ENCODE peak calls at places on chromosome 4, in five cellular contexts. R, G, L, F and P are unnamed samples. For H3K9me3, the result is how much of the 10 kb centered on the place peaks cover.

GRCh38 chr4:1992468-1993168 is 16.2 kb downstream of the NELFA start:
- DNase-seq in R (no peak), G (no peak), L (no peak), F (no peak), P (peak)

GRCh38 chr4:57037982-57038604 is 59.4 kb downstream of the POLR2B start:
- DNase-seq in R (peak), G (peak), L (peak), F (peak), P (peak)

GRCh38 chr4:36785965-36786364 is 458.6 kb upstream of the NWD2 start:
- DNase-seq in R (no peak), G (no peak), L (no peak), F (no peak), P (no peak)

GRCh38 chr4:139524062-139524631 is 31.9 kb downstream of the SETD7 start:
- DNase-seq in R (peak), G (no peak), L (peak), F (no peak), P (peak)

GRCh38 chr4:150232029-150232428 is 153.8 kb downstream of the DCLK2 start:
- DNase-seq in R (no peak), G (no peak), L (no peak), F (no peak), P (no peak)

GRCh38 chr4:176981551-176981950 is 188.8 kb upstream of the VEGFC start:
- DNase-seq in R (peak), G (peak), L (no peak), F (peak), P (no peak)

GRCh38 chr4:54545663-54546424 is 111.9 kb upstream of the KIT start:
- DNase-seq in R (no peak), G (peak), L (no peak), F (no peak), P (no peak)

GRCh38 chr4:53866055-53866454 is 198.3 kb downstream of the CHIC2 start:
- DNase-seq in R (no peak), G (no peak), L (no peak), F (no peak), P (no peak)

GRCh38 chr4:5192271-5192670 is 141.0 kb downstream of the STK32B start:
- DNase-seq in R (no peak), G (no peak), L (peak), F (no peak), P (no peak)

GRCh38 chr4:1534876-1535526 is 128.8 kb upstream of the NKX1-1 start:
- DNase-seq in R (no peak), G (no peak), L (no peak), F (no peak), P (no peak)

GRCh38 chr4:8281519-8282133 is 12.1 kb downstream of the HTRA3 start:
- DNase-seq in R (no peak), G (peak), L (no peak), F (peak), P (no peak)

GRCh38 chr4:139368990-139369389 is 66.7 kb upstream of the NDUFC1 start:
- DNase-seq in R (no peak), G (no peak), L (no peak), F (no peak), P (no peak)

GRCh38 chr4:143186634-143187033 is 1.9 kb downstream of the USP38 start:
- DNase-seq in R (no peak), G (peak), L (peak), F (peak), P (peak)

GRCh38 chr4:40583850-40584439 is 45.7 kb downstream of the RBM47 start:
- DNase-seq in R (no peak), G (no peak), L (no peak), F (no peak), P (no peak)

GRCh38 chr4:61468091-61468720 is 268.1 kb downstream of the ADGRL3 start:
- DNase-seq in R (peak), G (no peak), L (peak), F (peak), P (no peak)

GRCh38 chr4:111399523-111400135 is 745.6 kb upstream of the FAM241A start:
- DNase-seq in R (no peak), G (peak), L (no peak), F (no peak), P (no peak)

GRCh38 chr4:152524429-152524828 is 11.5 kb downstream of the FBXW7 start:
- DNase-seq in R (no peak), G (no peak), L (no peak), F (no peak), P (no peak)

GRCh38 chr4:130563185-130563890 is 1467.4 kb downstream of the C4orf33 start:
- DNase-seq in R (peak), G (peak), L (peak), F (peak), P (peak)

GRCh38 chr4:56468097-56468422 is 643 bp downstream of the SRP72 start:
- DNase-seq in R (no peak), G (peak), L (peak), F (peak), P (peak)

GRCh38 chr4:10117424-10118354 is 1.1 kb upstream of the WDR1 start:
- DNase-seq in R (peak), G (peak), L (no peak), F (peak), P (peak)

GRCh38 chr4:32226201-32226600 is 1506.0 kb downstream of the PCDH7 start:
- DNase-seq in R (no peak), G (no peak), L (peak), F (peak), P (no peak)

GRCh38 chr4:6658635-6659075 is 18.2 kb downstream of the MRFAP1 start:
- DNase-seq in R (peak), G (peak), L (no peak), F (peak), P (peak)

GRCh38 chr4:47326067-47326466 is 137.4 kb downstream of the COMMD8 start:
- DNase-seq in R (no peak), G (no peak), L (no peak), F (no peak), P (no peak)

GRCh38 chr4:54898941-54899340 is 226.5 kb downstream of the KDR start:
- DNase-seq in R (no peak), G (no peak), L (no peak), F (no peak), P (no peak)

GRCh38 chr4:7906171-7906581 is 33.5 kb downstream of the AFAP1 start:
- DNase-seq in R (peak), G (peak), L (no peak), F (peak), P (no peak)

GRCh38 chr4:66568431-66568830 is 898.1 kb upstream of the EPHA5 start:
- DNase-seq in R (no peak), G (no peak), L (no peak), F (no peak), P (no peak)

GRCh38 chr4:55554453-55555030 is 7.8 kb upstream of the CLOCK start:
- DNase-seq in R (peak), G (peak), L (peak), F (peak), P (no peak)

GRCh38 chr4:188976644-188977115 is 837.4 kb downstream of the TRIML1 start:
- DNase-seq in R (peak), G (peak), L (peak), F (peak), P (peak)

GRCh38 chr4:14054391-14054790 is 426.9 kb upstream of the BOD1L1 start:
- DNase-seq in R (no peak), G (peak), L (no peak), F (no peak), P (no peak)

GRCh38 chr4:5940470-5941203 is 47.8 kb upstream of the CRMP1 start:
- DNase-seq in R (peak), G (no peak), L (peak), F (no peak), P (peak)

GRCh38 chr4:28369504-28369903 is 1508.9 kb downstream of the STIM2 start:
- DNase-seq in R (no peak), G (peak), L (no peak), F (no peak), P (no peak)

GRCh38 chr4:102687373-102687981 is 73.3 kb downstream of the MANBA start:
- DNase-seq in R (peak), G (peak), L (peak), F (no peak), P (no peak)

GRCh38 chr4:183504930-183505555 is at the start of gene ING2:
- DNase-seq in R (peak), G (peak), L (no peak), F (no peak), P (peak)

GRCh38 chr4:127124919-127125318 is 507.8 kb upstream of the INTU start:
- DNase-seq in R (peak), G (peak), L (peak), F (peak), P (no peak)

GRCh38 chr4:2302387-2303119 is 40.6 kb upstream of the MXD4 start:
- DNase-seq in R (no peak), G (no peak), L (no peak), F (peak), P (no peak)

GRCh38 chr4:7431696-7432530 is 2.8 kb downstream of the PSAPL1 start:
- DNase-seq in R (no peak), G (no peak), L (peak), F (no peak), P (no peak)

GRCh38 chr4:36027203-36027602 is 217.1 kb downstream of the ARAP2 start:
- DNase-seq in R (no peak), G (no peak), L (no peak), F (no peak), P (peak)

GRCh38 chr4:63670735-63671134 is 738.5 kb downstream of the TECRL start:
- DNase-seq in R (no peak), G (no peak), L (peak), F (no peak), P (no peak)

GRCh38 chr4:16794816-16795445 is 103.5 kb downstream of the LDB2 start:
- DNase-seq in R (peak), G (peak), L (peak), F (peak), P (peak)

GRCh38 chr4:128379860-128380259 is 92.2 kb upstream of the PGRMC2 start:
- DNase-seq in R (peak), G (peak), L (peak), F (peak), P (peak)

GRCh38 chr4:74148205-74148604 is 9.7 kb upstream of the MTHFD2L start:
- DNase-seq in R (no peak), G (no peak), L (no peak), F (no peak), P (no peak)
- H3K9me3 ChIP-seq in R (under half), G (under half), L (under half), F (under half), P (under half)

GRCh38 chr4:41731569-41731968 is 17.0 kb downstream of the PHOX2B start:
- DNase-seq in R (no peak), G (no peak), L (no peak), F (no peak), P (no peak)
- H2AFZ ChIP-seq in R (no peak), G (no peak), L (no peak), F (no peak), P (peak)

GRCh38 chr4:97942137-97942536 is 201.1 kb downstream of the STPG2 start:
- DNase-seq in R (no peak), G (no peak), L (peak), F (no peak), P (no peak)
- H3K9me3 ChIP-seq in R (under half), G (under half), L (under half), F (under half), P (under half)

GRCh38 chr4:169657470-169658107 is 37.2 kb downstream of the CLCN3 start:
- DNase-seq in R (no peak), G (no peak), L (no peak), F (no peak), P (no peak)
- H2AFZ ChIP-seq in R (no peak), G (no peak), L (no peak), F (no peak), P (no peak)

DNA sequence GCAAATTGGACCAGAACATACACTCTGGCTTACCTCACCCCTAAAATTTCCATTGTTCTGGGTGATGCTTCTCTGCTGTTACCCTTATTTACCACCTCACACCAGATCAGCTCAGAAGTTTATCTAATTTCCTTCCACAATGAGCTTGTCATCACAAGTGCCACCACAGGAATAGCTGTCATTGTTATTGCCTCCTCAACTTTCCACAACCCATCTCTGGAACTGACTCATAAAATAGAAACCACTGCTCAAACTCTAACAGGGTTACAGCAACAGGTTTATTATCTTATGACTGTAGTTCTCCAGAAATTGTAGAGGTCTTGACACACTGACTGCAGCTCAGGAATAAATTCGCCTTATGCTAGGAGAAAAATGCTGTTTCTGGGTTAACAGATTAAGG is 52.7 kb downstream of the ZNF718 start:
- DNase-seq in R (no peak), G (no peak), L (no peak), F (no peak), P (no peak)
- H3K9me3 ChIP-seq in R (half or more), G (under half), L (under half), F (under half), P (half or more)

GRCh38 chr4:96352051-96352517 is 512.2 kb downstream of the PDHA2 start:
- DNase-seq in R (peak), G (no peak), L (peak), F (peak), P (peak)

GRCh38 chr4:96354036-96354712 is 514.3 kb downstream of the PDHA2 start:
- DNase-seq in R (peak), G (no peak), L (no peak), F (peak), P (no peak)

GRCh38 chr4:96356591-96357360 is 516.9 kb downstream of the PDHA2 start:
- DNase-seq in R (no peak), G (no peak), L (no peak), F (peak), P (no peak)

DNA sequence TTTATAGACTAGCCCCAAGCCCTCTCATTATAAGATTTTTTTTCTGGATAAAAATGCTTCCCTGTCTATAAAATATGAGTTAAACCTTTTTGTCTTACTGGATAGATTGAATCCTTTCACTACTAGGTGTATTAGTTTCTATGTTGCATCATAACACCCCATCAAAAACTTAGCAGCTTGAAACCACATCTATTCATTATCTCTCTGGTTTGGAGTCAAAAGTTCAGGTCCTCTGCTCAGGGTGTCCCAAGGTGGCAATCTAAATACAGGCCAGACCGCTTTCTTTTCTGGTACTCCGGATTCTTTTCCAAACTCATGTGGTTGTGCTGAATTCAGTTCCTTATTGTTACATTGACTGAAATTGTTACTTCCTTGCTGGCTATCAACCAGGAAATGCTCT is 515.5 kb downstream of the PDHA2 start:
- DNase-seq in R (no peak), G (no peak), L (no peak), F (no peak), P (no peak)
- H2AFZ ChIP-seq in R (no peak), G (no peak), L (no peak), F (no peak), P (no peak)

GRCh38 chr4:173516621-173517612 is 13.1 kb downstream of the HAND2 start:
- DNase-seq in R (peak), G (no peak), L (no peak), F (no peak), P (peak)

GRCh38 chr4:173515458-173515857 is 14.6 kb downstream of the HAND2 start:
- DNase-seq in R (no peak), G (no peak), L (no peak), F (no peak), P (no peak)

GRCh38 chr4:173511787-173512361 is 18.2 kb downstream of the HAND2 start:
- DNase-seq in R (no peak), G (no peak), L (no peak), F (no peak), P (no peak)

GRCh38 chr4:173514641-173515217 is 15.3 kb downstream of the HAND2 start:
- DNase-seq in R (peak), G (no peak), L (no peak), F (no peak), P (no peak)

DNA sequence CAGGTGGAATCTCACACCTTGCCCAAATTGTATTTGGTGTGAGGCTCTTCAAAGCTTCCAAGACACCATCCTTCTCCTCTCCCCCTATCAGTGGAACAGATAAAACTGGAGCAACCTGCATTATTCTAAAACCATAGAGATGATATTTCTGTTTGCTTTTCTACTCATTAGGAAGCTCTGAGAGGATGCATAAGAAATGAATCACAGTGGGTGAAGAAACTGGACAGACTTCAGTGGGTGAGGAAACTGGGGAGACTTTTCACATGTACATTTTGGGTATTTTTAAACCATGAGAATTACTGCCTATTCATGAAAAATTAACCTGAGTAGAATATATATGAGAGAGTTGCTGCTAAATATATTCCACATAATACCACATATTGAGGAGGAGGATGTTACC is 16.4 kb downstream of the HAND2 start:
- DNase-seq in R (peak), G (peak), L (no peak), F (no peak), P (no peak)
- H3K9me3 ChIP-seq in R (under half), G (under half), L (under half), F (under half), P (under half)

DNA sequence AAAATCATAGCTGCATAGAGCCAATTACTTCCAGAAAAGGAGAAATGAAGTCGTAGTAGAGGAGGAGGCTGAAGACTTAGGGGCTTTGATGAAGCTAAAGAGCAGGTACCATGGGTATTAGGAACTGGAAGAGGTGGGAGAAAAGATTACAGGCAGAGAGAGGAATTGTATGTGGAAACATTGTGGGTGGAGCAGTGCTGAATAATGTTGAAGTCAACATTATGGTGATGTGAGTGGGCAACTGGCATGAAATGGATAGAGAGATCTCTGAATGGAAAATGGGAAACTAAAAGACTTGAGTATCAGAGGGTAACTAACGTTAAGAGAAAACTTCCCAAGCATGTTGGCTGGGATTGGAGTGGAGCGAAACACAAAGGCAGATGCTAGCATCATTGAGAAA is 92.5 kb downstream of the AREG start:
- DNase-seq in R (no peak), G (peak), L (no peak), F (no peak), P (no peak)
- H2AFZ ChIP-seq in R (no peak), G (no peak), L (peak), F (no peak), P (no peak)

DNA sequence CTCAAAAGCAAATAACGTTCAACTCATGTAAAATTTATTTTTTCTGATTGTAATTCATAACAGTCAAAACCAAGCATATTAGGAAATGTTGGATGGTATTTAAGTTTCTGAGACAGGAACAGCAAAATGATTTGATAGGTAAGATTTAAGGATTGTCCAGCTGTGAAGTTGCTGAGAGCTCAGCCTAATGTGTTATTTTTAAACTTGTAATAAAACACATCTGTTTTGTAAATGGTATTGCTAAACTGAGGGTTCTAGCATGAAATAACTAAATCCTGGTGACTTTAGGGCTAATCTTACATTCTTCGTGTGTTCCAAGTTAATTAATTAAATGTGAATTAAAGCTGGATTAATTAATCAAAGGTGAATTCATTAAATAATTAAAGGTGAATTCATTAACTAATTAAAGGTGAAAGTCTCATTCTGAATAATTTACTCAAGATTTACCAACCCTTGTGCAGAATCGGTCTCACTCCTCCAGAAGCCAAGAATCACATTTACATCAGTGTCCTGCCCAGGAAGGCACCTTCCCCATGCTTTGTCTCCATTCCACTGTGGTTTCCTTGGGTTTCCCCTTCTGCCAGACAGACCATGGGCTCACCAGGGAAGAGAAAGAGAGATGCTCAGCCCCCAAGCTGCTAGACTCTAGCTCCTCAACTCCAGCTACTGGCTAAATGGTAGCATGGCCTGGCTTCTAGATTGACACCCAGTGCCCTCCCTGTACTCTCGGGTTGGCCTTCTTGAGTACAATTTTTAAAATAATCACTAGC is 13.2 kb downstream of the TLR10 start:
- DNase-seq in R (no peak), G (no peak), L (no peak), F (no peak), P (no peak)
- H3K9me3 ChIP-seq in R (under half), G (under half), L (under half), F (under half), P (under half)